ENCODE peak calls at places on chromosomes 7 and 10, in six cellular contexts. W is IMR-90, O is neuronal stem cell, R is H1, S is H9, P is mesenchymal stem cell. U is an unnamed sample.

GRCh38 chr10:31319602-31320178 is 674 bp downstream of the ZEB1 start:
- DNase-seq in W (no peak), O (no peak), R (no peak), S (no peak), P (no peak), U (no peak)

GRCh38 chr7:29248713-29249382 is 54.3 kb downstream of the CHN2 start:
- DNase-seq in W (no peak), O (no peak), R (no peak), S (no peak), P (no peak), U (peak; percentile 70)

GRCh38 chr10:119495545-119495944 is 47.0 kb downstream of the RGS10 start:
- DNase-seq in W (no peak), O (no peak), R (no peak), S (no peak), P (no peak), U (no peak)

GRCh38 chr10:114322344-114322743 is 82.0 kb downstream of the AFAP1L2 start:
- DNase-seq in W (peak; percentile 10), O (no peak), R (no peak), S (no peak), P (peak; percentile 91), U (peak; percentile 67)

GRCh38 chr10:108413954-108414353 is 1249.4 kb upstream of the SORCS1 start:
- DNase-seq in W (no peak), O (no peak), R (no peak), S (no peak), P (no peak), U (no peak)

GRCh38 chr10:114635797-114636550 is 22.1 kb downstream of the ABLIM1 start:
- DNase-seq in W (no peak), O (no peak), R (no peak), S (no peak), P (no peak), U (no peak)

GRCh38 chr10:110138197-110138812 is 69.1 kb upstream of the MXI1 start:
- DNase-seq in W (peak; percentile 66), O (peak; percentile 45), R (no peak), S (no peak), P (peak; percentile 72), U (no peak)

GRCh38 chr7:157654350-157654749 is 317.5 kb downstream of the DNAJB6 start:
- DNase-seq in W (no peak), O (no peak), R (no peak), S (no peak), P (no peak), U (no peak)

GRCh38 chr7:40604601-40605438 is 470.0 kb downstream of the SUGCT start:
- DNase-seq in W (peak; percentile 52), O (peak; percentile 54), R (peak; percentile 51), S (peak; percentile 75), P (peak; percentile 62), U (peak; percentile 47)

GRCh38 chr7:27100601-27101187 is 1.8 kb downstream of the HOXA2 start:
- DNase-seq in W (peak; percentile 54), O (no peak), R (no peak), S (no peak), P (no peak), U (no peak)

GRCh38 chr10:9222917-9223316 is 1168.4 kb downstream of the GATA3 start:
- DNase-seq in W (no peak), O (no peak), R (no peak), S (no peak), P (peak; percentile 34), U (peak; percentile 37)

GRCh38 chr10:114405011-114405350 is 679 bp upstream of the AFAP1L2 start:
- DNase-seq in W (no peak), O (no peak), R (no peak), S (peak; percentile 46), P (no peak), U (no peak)

GRCh38 chr7:123177442-123177841 is 22.3 kb downstream of the SLC13A1 start:
- DNase-seq in W (no peak), O (no peak), R (no peak), S (no peak), P (no peak), U (no peak)

GRCh38 chr10:67666416-67667043 is 29.5 kb downstream of the CTNNA3 start:
- DNase-seq in W (peak; percentile 30), O (no peak), R (no peak), S (no peak), P (peak; percentile 24), U (peak; percentile 43)

GRCh38 chr7:6026917-6027316 is 4.3 kb upstream of the ANKRD61 start:
- DNase-seq in W (no peak), O (no peak), R (no peak), S (no peak), P (no peak), U (no peak)

GRCh38 chr10:88553116-88553752 is 29.9 kb downstream of the RNLS start:
- DNase-seq in W (peak; percentile 84), O (peak; percentile 29), R (no peak), S (no peak), P (peak; percentile 78), U (peak; percentile 15)

GRCh38 chr10:100847440-100847839 is 65.3 kb upstream of the SLF2 start:
- DNase-seq in W (peak; percentile 52), O (no peak), R (no peak), S (no peak), P (no peak), U (peak; percentile 24)

GRCh38 chr10:102660891-102661613 is 16.8 kb downstream of the TRIM8 start:
- DNase-seq in W (peak; percentile 73), O (no peak), R (no peak), S (peak; percentile 55), P (peak; percentile 65), U (peak; percentile 31)

DNA sequence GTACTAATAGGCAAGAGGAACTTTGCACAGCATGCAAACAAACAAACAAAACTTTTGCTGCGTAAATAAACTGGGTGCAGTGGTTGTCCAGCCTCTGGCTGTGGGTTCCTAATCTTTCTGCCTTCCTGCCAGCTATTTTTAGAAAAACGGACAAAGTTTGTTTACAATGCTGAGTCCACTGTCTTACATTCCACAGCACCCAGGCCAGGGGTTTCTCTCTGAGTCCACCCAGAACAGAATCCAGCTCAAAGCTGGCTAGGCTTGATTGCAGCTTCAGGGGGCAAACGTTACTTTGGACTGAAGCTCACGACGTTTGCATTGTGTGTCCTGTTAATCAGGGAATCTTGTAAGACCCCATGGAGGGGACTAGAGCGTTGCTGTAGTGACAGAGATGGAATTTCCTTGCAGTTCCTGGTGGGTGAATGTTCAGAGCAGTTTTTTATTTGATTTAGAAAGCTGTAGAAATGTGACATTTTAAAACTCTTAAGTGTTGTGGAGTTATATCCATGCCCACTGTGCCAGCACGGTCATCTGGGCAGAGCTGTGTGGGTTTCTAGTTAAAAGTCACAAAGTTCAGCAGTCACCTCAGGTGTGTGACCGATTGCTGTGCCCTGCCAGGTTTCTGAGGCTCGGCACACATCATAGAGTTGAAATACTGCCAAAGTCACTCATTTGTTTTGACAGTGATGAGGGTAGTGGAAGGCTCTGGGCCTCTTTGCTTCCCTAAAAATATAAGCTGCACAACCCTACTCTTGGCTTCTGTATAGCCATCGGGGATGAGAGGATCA is 246.9 kb downstream of the STK31 start:
- DNase-seq in W (peak; percentile 6), O (no peak), R (no peak), S (no peak), P (peak; percentile 84), U (no peak)
- H2AK5ac ChIP-seq in W (peak overlapping the region; percentile 43), O (no peak overlapping the region), R (no peak overlapping the region), S (no peak overlapping the region), P (no peak overlapping the region), U (no peak overlapping the region)

GRCh38 chr10:5960070-5960972 is 17.0 kb downstream of the IL15RA start:
- DNase-seq in W (peak; percentile 73), O (no peak), R (no peak), S (peak; percentile 21), P (peak; percentile 14), U (no peak)

GRCh38 chr10:5959116-5959515 is 18.2 kb downstream of the IL15RA start:
- DNase-seq in W (no peak), O (no peak), R (no peak), S (peak; percentile 20), P (no peak), U (no peak)

GRCh38 chr10:5958680-5959079 is 18.7 kb downstream of the IL15RA start:
- DNase-seq in W (peak; percentile 56), O (no peak), R (no peak), S (no peak), P (no peak), U (no peak)

GRCh38 chr10:5958077-5958476 is 19.3 kb downstream of the IL15RA start:
- DNase-seq in W (peak; percentile 95), O (no peak), R (no peak), S (no peak), P (peak; percentile 57), U (no peak)

GRCh38 chr10:5959581-5960069 is 17.7 kb downstream of the IL15RA start:
- DNase-seq in W (no peak), O (no peak), R (no peak), S (peak; percentile 23), P (no peak), U (no peak)
- H3K14ac ChIP-seq in W (peak overlapping the region; percentile 28), O (no peak overlapping the region), R (no peak overlapping the region), S (no peak overlapping the region), P (no peak overlapping the region), U (no peak overlapping the region)

GRCh38 chr10:90919683-90920574 is 958 bp downstream of the ANKRD1 start:
- DNase-seq in W (no peak), O (no peak), R (no peak), S (no peak), P (peak; percentile 39), U (no peak)
- H2AK5ac ChIP-seq in W (peak overlapping the region; percentile 95), O (no peak overlapping the region), R (no peak overlapping the region), S (no peak overlapping the region), P (peak overlapping the region; percentile 79), U (peak overlapping the region; percentile 35)

DNA sequence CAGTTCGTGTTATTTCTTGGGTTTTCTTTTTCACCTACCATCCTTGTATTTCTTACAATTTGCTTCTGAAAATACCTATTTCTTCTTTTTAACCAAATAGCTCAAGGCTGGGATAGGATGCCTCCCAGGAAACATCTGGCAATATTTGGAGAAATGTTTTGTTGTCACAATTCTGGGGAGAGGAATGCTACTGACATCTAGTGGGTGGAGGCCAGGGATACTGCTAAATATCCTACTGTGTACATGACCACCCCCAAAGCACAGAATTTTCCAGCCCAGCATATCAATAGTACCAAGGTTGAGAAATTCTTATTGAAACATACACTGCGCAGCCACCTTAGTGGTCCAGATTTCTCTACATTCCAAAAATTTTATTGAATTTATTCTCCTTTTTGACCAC is 55.5 kb downstream of the CNTNAP2 start:
- DNase-seq in W (no peak), O (no peak), R (no peak), S (no peak), P (no peak), U (no peak)
- H3K14ac ChIP-seq in W (no peak overlapping the region), O (no peak overlapping the region), R (no peak overlapping the region), S (no peak overlapping the region), P (no peak overlapping the region), U (no peak overlapping the region)

GRCh38 chr7:1591876-1592275 is 22.0 kb upstream of the PSMG3 start:
- DNase-seq in W (no peak), O (no peak), R (no peak), S (no peak), P (no peak), U (no peak)

GRCh38 chr7:1592299-1592842 is 22.5 kb upstream of the PSMG3 start:
- DNase-seq in W (no peak), O (no peak), R (no peak), S (no peak), P (no peak), U (no peak)

GRCh38 chr7:1590887-1591286 is 21.1 kb upstream of the PSMG3 start:
- DNase-seq in W (no peak), O (no peak), R (no peak), S (no peak), P (no peak), U (no peak)

GRCh38 chr7:1590476-1590875 is 20.6 kb upstream of the PSMG3 start:
- DNase-seq in W (no peak), O (no peak), R (no peak), S (no peak), P (no peak), U (no peak)

GRCh38 chr7:1591396-1591795 is 21.6 kb upstream of the PSMG3 start:
- DNase-seq in W (no peak), O (no peak), R (no peak), S (no peak), P (no peak), U (no peak)
- H2AK5ac ChIP-seq in W (no peak overlapping the region), O (no peak overlapping the region), R (peak overlapping the region; percentile 13), S (no peak overlapping the region), P (no peak overlapping the region), U (no peak overlapping the region)